ENCODE peak calls at places on chromosomes 4 and X, in six cellular contexts. H is iPS DF 19.7, A is fibroblast of mammary gland, F is fibroblast of the conjunctiva, Y is cardiac fibroblast, V is cardiac muscle cell. S is an unnamed sample.

GRCh38 chrX:69097451-69098236 is 67.6 kb downstream of the PJA1 start:
- DNase-seq in H (no peak), A (no peak), F (no peak), Y (no peak), V (no peak), S (no peak)

GRCh38 chr4:55004831-55005230 is 120.6 kb downstream of the KDR start:
- DNase-seq in H (no peak), A (peak), F (no peak), Y (peak), V (peak), S (no peak)

GRCh38 chr4:11904117-11904535 is 475.4 kb upstream of the HS3ST1 start:
- DNase-seq in H (no peak), A (peak), F (peak), Y (peak), V (no peak), S (no peak)

GRCh38 chrX:123424546-123424945 is 240.5 kb downstream of the GRIA3 start:
- DNase-seq in H (no peak), A (peak), F (no peak), Y (peak), V (no peak), S (no peak)

GRCh38 chrX:106177106-106177981 is 9.2 kb downstream of the PWWP3B start:
- DNase-seq in H (peak), A (peak), F (peak), Y (peak), V (peak), S (no peak)

GRCh38 chr4:185921583-185922555 is 109.9 kb upstream of the SORBS2 start:
- DNase-seq in H (no peak), A (no peak), F (no peak), Y (no peak), V (peak), S (no peak)

GRCh38 chr4:76306882-76307669 is 543 bp downstream of the STBD1 start:
- DNase-seq in H (no peak), A (peak), F (peak), Y (peak), V (peak), S (no peak)

GRCh38 chr4:2339458-2340271 is 77.8 kb upstream of the MXD4 start:
- DNase-seq in H (no peak), A (no peak), F (no peak), Y (no peak), V (no peak), S (no peak)

GRCh38 chr4:2436301-2436700 is 17.5 kb downstream of the CFAP99 start:
- DNase-seq in H (no peak), A (peak), F (no peak), Y (no peak), V (no peak), S (no peak)

GRCh38 chrX:48911407-48912182 is at the start of gene SLC35A2:
- DNase-seq in H (no peak), A (peak), F (no peak), Y (peak), V (peak), S (peak)

GRCh38 chr4:10369517-10369916 is 87.7 kb downstream of the ZNF518B start:
- DNase-seq in H (no peak), A (no peak), F (no peak), Y (no peak), V (no peak), S (no peak)

S was measured in MV-4-11.